ENCODE peak calls at places on chromosome 17, in ten cellular contexts. One of them, this sample, is unnamed.

GRCh38 chr17:57946798-57947358 is 8.3 kb downstream of the CUEDC1 start:
- DNase-seq in COR-L47: peak; percentile 34
- DNase-seq in activated T-cell treated with anti-CD3 and anti-CD28 coated beads for 4 hours: no peak
- DNase-seq in H7: peak; percentile 62
- DNase-seq in NCI-H2171 treated with DMSO at 0.1 percent for 48 hours: no peak
- DNase-seq in AG20443: peak; percentile 55
- DNase-seq in hippocampal formation: peak; percentile 70
- DNase-seq in NCI-H748 treated with DMSO at 0.1 percent for 48 hours: no peak
- DNase-seq in NCI-H1694 treated with DMSO at 0.1 percent for 48 hours: no peak
- DNase-seq in pons: peak; percentile 81
- DNase-seq in this sample: peak; percentile 50

GRCh38 chr17:74220966-74221814 is 7.8 kb downstream of the TTYH2 start:
- DNase-seq in COR-L47: no peak
- DNase-seq in activated T-cell treated with anti-CD3 and anti-CD28 coated beads for 4 hours: no peak
- DNase-seq in H7: no peak
- DNase-seq in NCI-H2171 treated with DMSO at 0.1 percent for 48 hours: no peak
- DNase-seq in AG20443: no peak
- DNase-seq in hippocampal formation: no peak
- DNase-seq in NCI-H748 treated with DMSO at 0.1 percent for 48 hours: no peak
- DNase-seq in NCI-H1694 treated with DMSO at 0.1 percent for 48 hours: peak; percentile 64
- DNase-seq in pons: no peak
- DNase-seq in this sample: no peak

GRCh38 chr17:75684924-75685323 is 17.8 kb downstream of the SAP30BP start:
- DNase-seq in COR-L47: no peak
- DNase-seq in activated T-cell treated with anti-CD3 and anti-CD28 coated beads for 4 hours: no peak
- DNase-seq in H7: no peak
- DNase-seq in NCI-H2171 treated with DMSO at 0.1 percent for 48 hours: peak; percentile 98
- DNase-seq in AG20443: peak; percentile 75
- DNase-seq in hippocampal formation: peak; percentile 43
- DNase-seq in NCI-H748 treated with DMSO at 0.1 percent for 48 hours: no peak
- DNase-seq in NCI-H1694 treated with DMSO at 0.1 percent for 48 hours: peak; percentile 68
- DNase-seq in pons: no peak
- DNase-seq in this sample: no peak

GRCh38 chr17:64091116-64091515 is 38.8 kb downstream of the ERN1 start:
- DNase-seq in COR-L47: no peak
- DNase-seq in activated T-cell treated with anti-CD3 and anti-CD28 coated beads for 4 hours: no peak
- DNase-seq in H7: no peak
- DNase-seq in NCI-H2171 treated with DMSO at 0.1 percent for 48 hours: no peak
- DNase-seq in AG20443: peak; percentile 20
- DNase-seq in hippocampal formation: no peak
- DNase-seq in NCI-H748 treated with DMSO at 0.1 percent for 48 hours: no peak
- DNase-seq in NCI-H1694 treated with DMSO at 0.1 percent for 48 hours: no peak
- DNase-seq in pons: no peak
- DNase-seq in this sample: no peak

GRCh38 chr17:38600906-38601305 is 4.8 kb downstream of the SRCIN1 start:
- DNase-seq in COR-L47: no peak
- DNase-seq in activated T-cell treated with anti-CD3 and anti-CD28 coated beads for 4 hours: no peak
- DNase-seq in H7: peak; percentile 84
- DNase-seq in NCI-H2171 treated with DMSO at 0.1 percent for 48 hours: no peak
- DNase-seq in AG20443: no peak
- DNase-seq in hippocampal formation: no peak
- DNase-seq in NCI-H748 treated with DMSO at 0.1 percent for 48 hours: no peak
- DNase-seq in NCI-H1694 treated with DMSO at 0.1 percent for 48 hours: no peak
- DNase-seq in pons: no peak
- DNase-seq in this sample: no peak

GRCh38 chr17:21098934-21099687 is 27.7 kb upstream of the DHRS7B start:
- DNase-seq in COR-L47: peak; percentile 76
- DNase-seq in activated T-cell treated with anti-CD3 and anti-CD28 coated beads for 4 hours: peak; percentile 33
- DNase-seq in H7: peak; percentile 89
- DNase-seq in NCI-H2171 treated with DMSO at 0.1 percent for 48 hours: peak; percentile 94
- DNase-seq in AG20443: peak; percentile 92
- DNase-seq in hippocampal formation: peak; percentile 43
- DNase-seq in NCI-H748 treated with DMSO at 0.1 percent for 48 hours: peak; percentile 95
- DNase-seq in NCI-H1694 treated with DMSO at 0.1 percent for 48 hours: peak; percentile 98
- DNase-seq in pons: peak; percentile 63
- DNase-seq in this sample: no peak

GRCh38 chr17:34709108-34709779 is 129.9 kb downstream of the TMEM132E start:
- DNase-seq in COR-L47: no peak
- DNase-seq in activated T-cell treated with anti-CD3 and anti-CD28 coated beads for 4 hours: no peak
- DNase-seq in H7: no peak
- DNase-seq in NCI-H2171 treated with DMSO at 0.1 percent for 48 hours: peak; percentile 29
- DNase-seq in AG20443: no peak
- DNase-seq in hippocampal formation: no peak
- DNase-seq in NCI-H748 treated with DMSO at 0.1 percent for 48 hours: no peak
- DNase-seq in NCI-H1694 treated with DMSO at 0.1 percent for 48 hours: no peak
- DNase-seq in pons: no peak
- DNase-seq in this sample: no peak

GRCh38 chr17:10013360-10014112 is 108.5 kb upstream of the RCVRN start:
- DNase-seq in COR-L47: no peak
- DNase-seq in activated T-cell treated with anti-CD3 and anti-CD28 coated beads for 4 hours: no peak
- DNase-seq in H7: no peak
- DNase-seq in NCI-H2171 treated with DMSO at 0.1 percent for 48 hours: no peak
- DNase-seq in AG20443: peak; percentile 34
- DNase-seq in hippocampal formation: no peak
- DNase-seq in NCI-H748 treated with DMSO at 0.1 percent for 48 hours: no peak
- DNase-seq in NCI-H1694 treated with DMSO at 0.1 percent for 48 hours: no peak
- DNase-seq in pons: no peak
- DNase-seq in this sample: no peak

GRCh38 chr17:48818361-48818841 is 1.4 kb upstream of the TTLL6 start:
- DNase-seq in COR-L47: no peak
- DNase-seq in activated T-cell treated with anti-CD3 and anti-CD28 coated beads for 4 hours: no peak
- DNase-seq in H7: peak; percentile 86
- DNase-seq in NCI-H2171 treated with DMSO at 0.1 percent for 48 hours: no peak
- DNase-seq in AG20443: no peak
- DNase-seq in hippocampal formation: no peak
- DNase-seq in NCI-H748 treated with DMSO at 0.1 percent for 48 hours: no peak
- DNase-seq in NCI-H1694 treated with DMSO at 0.1 percent for 48 hours: no peak
- DNase-seq in pons: no peak
- DNase-seq in this sample: no peak

GRCh38 chr17:57002904-57003303 is 25.0 kb downstream of the SCPEP1 start:
- DNase-seq in COR-L47: no peak
- DNase-seq in activated T-cell treated with anti-CD3 and anti-CD28 coated beads for 4 hours: no peak
- DNase-seq in H7: no peak
- DNase-seq in NCI-H2171 treated with DMSO at 0.1 percent for 48 hours: peak; percentile 14
- DNase-seq in AG20443: no peak
- DNase-seq in hippocampal formation: no peak
- DNase-seq in NCI-H748 treated with DMSO at 0.1 percent for 48 hours: no peak
- DNase-seq in NCI-H1694 treated with DMSO at 0.1 percent for 48 hours: no peak
- DNase-seq in pons: no peak
- DNase-seq in this sample: no peak

GRCh38 chr17:58520843-58521430 is 6.5 kb upstream of the MTMR4 start:
- DNase-seq in COR-L47: no peak
- DNase-seq in activated T-cell treated with anti-CD3 and anti-CD28 coated beads for 4 hours: no peak
- DNase-seq in H7: peak; percentile 78
- DNase-seq in NCI-H2171 treated with DMSO at 0.1 percent for 48 hours: no peak
- DNase-seq in AG20443: no peak
- DNase-seq in hippocampal formation: no peak
- DNase-seq in NCI-H748 treated with DMSO at 0.1 percent for 48 hours: no peak
- DNase-seq in NCI-H1694 treated with DMSO at 0.1 percent for 48 hours: no peak
- DNase-seq in pons: peak; percentile 45
- DNase-seq in this sample: no peak

GRCh38 chr17:69512946-69513345 is 98.4 kb downstream of the MAP2K6 start:
- DNase-seq in COR-L47: no peak
- DNase-seq in activated T-cell treated with anti-CD3 and anti-CD28 coated beads for 4 hours: no peak
- DNase-seq in H7: no peak
- DNase-seq in NCI-H2171 treated with DMSO at 0.1 percent for 48 hours: no peak
- DNase-seq in AG20443: no peak
- DNase-seq in hippocampal formation: no peak
- DNase-seq in NCI-H748 treated with DMSO at 0.1 percent for 48 hours: no peak
- DNase-seq in NCI-H1694 treated with DMSO at 0.1 percent for 48 hours: no peak
- DNase-seq in pons: no peak
- DNase-seq in this sample: no peak

GRCh38 chr17:7833795-7834553 is at the start of gene KDM6B:
- DNase-seq in COR-L47: peak; percentile 62
- DNase-seq in activated T-cell treated with anti-CD3 and anti-CD28 coated beads for 4 hours: peak; percentile 77
- DNase-seq in H7: peak; percentile 95
- DNase-seq in NCI-H2171 treated with DMSO at 0.1 percent for 48 hours: peak; percentile 84
- DNase-seq in AG20443: peak; percentile 96
- DNase-seq in hippocampal formation: peak; percentile 83
- DNase-seq in NCI-H748 treated with DMSO at 0.1 percent for 48 hours: peak; percentile 93
- DNase-seq in NCI-H1694 treated with DMSO at 0.1 percent for 48 hours: peak; percentile 82
- DNase-seq in pons: peak; percentile 82
- DNase-seq in this sample: no peak

GRCh38 chr17:11618861-11619566 is 20.7 kb downstream of the DNAH9 start:
- DNase-seq in COR-L47: no peak
- DNase-seq in activated T-cell treated with anti-CD3 and anti-CD28 coated beads for 4 hours: no peak
- DNase-seq in H7: no peak
- DNase-seq in NCI-H2171 treated with DMSO at 0.1 percent for 48 hours: no peak
- DNase-seq in AG20443: no peak
- DNase-seq in hippocampal formation: no peak
- DNase-seq in NCI-H748 treated with DMSO at 0.1 percent for 48 hours: no peak
- DNase-seq in NCI-H1694 treated with DMSO at 0.1 percent for 48 hours: no peak
- DNase-seq in pons: no peak
- DNase-seq in this sample: no peak

GRCh38 chr17:40347319-40348135 is 17.0 kb downstream of the GJD3 start:
- DNase-seq in COR-L47: no peak
- DNase-seq in activated T-cell treated with anti-CD3 and anti-CD28 coated beads for 4 hours: no peak
- DNase-seq in H7: peak; percentile 77
- DNase-seq in NCI-H2171 treated with DMSO at 0.1 percent for 48 hours: no peak
- DNase-seq in AG20443: no peak
- DNase-seq in hippocampal formation: peak; percentile 78
- DNase-seq in NCI-H748 treated with DMSO at 0.1 percent for 48 hours: no peak
- DNase-seq in NCI-H1694 treated with DMSO at 0.1 percent for 48 hours: no peak
- DNase-seq in pons: peak; percentile 83
- DNase-seq in this sample: no peak

GRCh38 chr17:77212081-77212832 is 71.5 kb downstream of the SEC14L1 start:
- DNase-seq in COR-L47: no peak
- DNase-seq in activated T-cell treated with anti-CD3 and anti-CD28 coated beads for 4 hours: no peak
- DNase-seq in H7: no peak
- DNase-seq in NCI-H2171 treated with DMSO at 0.1 percent for 48 hours: no peak
- DNase-seq in AG20443: no peak
- DNase-seq in hippocampal formation: peak; percentile 36
- DNase-seq in NCI-H748 treated with DMSO at 0.1 percent for 48 hours: no peak
- DNase-seq in NCI-H1694 treated with DMSO at 0.1 percent for 48 hours: no peak
- DNase-seq in pons: peak; percentile 79
- DNase-seq in this sample: no peak

GRCh38 chr17:46157443-46158107 is 35.7 kb downstream of the KANSL1 start:
- DNase-seq in COR-L47: no peak
- DNase-seq in activated T-cell treated with anti-CD3 and anti-CD28 coated beads for 4 hours: no peak
- DNase-seq in H7: no peak
- DNase-seq in NCI-H2171 treated with DMSO at 0.1 percent for 48 hours: peak; percentile 69
- DNase-seq in AG20443: peak; percentile 70
- DNase-seq in hippocampal formation: no peak
- DNase-seq in NCI-H748 treated with DMSO at 0.1 percent for 48 hours: no peak
- DNase-seq in NCI-H1694 treated with DMSO at 0.1 percent for 48 hours: no peak
- DNase-seq in pons: no peak
- DNase-seq in this sample: no peak

GRCh38 chr17:81831957-81832607 is 1.0 kb downstream of the MCRIP1 start:
- DNase-seq in COR-L47: peak; percentile 32
- DNase-seq in activated T-cell treated with anti-CD3 and anti-CD28 coated beads for 4 hours: peak; percentile 27
- DNase-seq in H7: no peak
- DNase-seq in NCI-H2171 treated with DMSO at 0.1 percent for 48 hours: peak; percentile 25
- DNase-seq in AG20443: peak; percentile 52
- DNase-seq in hippocampal formation: no peak
- DNase-seq in NCI-H748 treated with DMSO at 0.1 percent for 48 hours: no peak
- DNase-seq in NCI-H1694 treated with DMSO at 0.1 percent for 48 hours: peak; percentile 29
- DNase-seq in pons: no peak
- DNase-seq in this sample: no peak

GRCh38 chr17:77863814-77864161 is 94.7 kb upstream of the TNRC6C start:
- DNase-seq in COR-L47: no peak
- DNase-seq in activated T-cell treated with anti-CD3 and anti-CD28 coated beads for 4 hours: no peak
- DNase-seq in H7: no peak
- DNase-seq in NCI-H2171 treated with DMSO at 0.1 percent for 48 hours: no peak
- DNase-seq in AG20443: peak; percentile 46
- DNase-seq in hippocampal formation: no peak
- DNase-seq in NCI-H748 treated with DMSO at 0.1 percent for 48 hours: no peak
- DNase-seq in NCI-H1694 treated with DMSO at 0.1 percent for 48 hours: no peak
- DNase-seq in pons: no peak
- DNase-seq in this sample: no peak

GRCh38 chr17:62014526-62014925 is 50.6 kb downstream of the MED13 start:
- DNase-seq in COR-L47: no peak
- DNase-seq in activated T-cell treated with anti-CD3 and anti-CD28 coated beads for 4 hours: no peak
- DNase-seq in H7: no peak
- DNase-seq in NCI-H2171 treated with DMSO at 0.1 percent for 48 hours: no peak
- DNase-seq in AG20443: no peak
- DNase-seq in hippocampal formation: no peak
- DNase-seq in NCI-H748 treated with DMSO at 0.1 percent for 48 hours: no peak
- DNase-seq in NCI-H1694 treated with DMSO at 0.1 percent for 48 hours: no peak
- DNase-seq in pons: no peak
- DNase-seq in this sample: peak; percentile 13

GRCh38 chr17:10557422-10557821 is 8.0 kb upstream of the MYH2 start:
- DNase-seq in COR-L47: no peak
- DNase-seq in activated T-cell treated with anti-CD3 and anti-CD28 coated beads for 4 hours: no peak
- DNase-seq in H7: no peak
- DNase-seq in NCI-H2171 treated with DMSO at 0.1 percent for 48 hours: no peak
- DNase-seq in AG20443: peak; percentile 81
- DNase-seq in hippocampal formation: no peak
- DNase-seq in NCI-H748 treated with DMSO at 0.1 percent for 48 hours: no peak
- DNase-seq in NCI-H1694 treated with DMSO at 0.1 percent for 48 hours: no peak
- DNase-seq in pons: no peak
- DNase-seq in this sample: no peak

GRCh38 chr17:68298601-68299000 is 7.3 kb downstream of the ARSG start:
- DNase-seq in COR-L47: no peak
- DNase-seq in activated T-cell treated with anti-CD3 and anti-CD28 coated beads for 4 hours: no peak
- DNase-seq in H7: no peak
- DNase-seq in NCI-H2171 treated with DMSO at 0.1 percent for 48 hours: no peak
- DNase-seq in AG20443: no peak
- DNase-seq in hippocampal formation: no peak
- DNase-seq in NCI-H748 treated with DMSO at 0.1 percent for 48 hours: no peak
- DNase-seq in NCI-H1694 treated with DMSO at 0.1 percent for 48 hours: no peak
- DNase-seq in pons: no peak
- DNase-seq in this sample: no peak

GRCh38 chr17:55219939-55220338 is 44.8 kb upstream of the HLF start:
- DNase-seq in COR-L47: no peak
- DNase-seq in activated T-cell treated with anti-CD3 and anti-CD28 coated beads for 4 hours: no peak
- DNase-seq in H7: no peak
- DNase-seq in NCI-H2171 treated with DMSO at 0.1 percent for 48 hours: no peak
- DNase-seq in AG20443: no peak
- DNase-seq in hippocampal formation: no peak
- DNase-seq in NCI-H748 treated with DMSO at 0.1 percent for 48 hours: no peak
- DNase-seq in NCI-H1694 treated with DMSO at 0.1 percent for 48 hours: peak; percentile 34
- DNase-seq in pons: no peak
- DNase-seq in this sample: no peak

GRCh38 chr17:45432405-45433113 is at the start of gene ARHGAP27:
- DNase-seq in COR-L47: no peak
- DNase-seq in activated T-cell treated with anti-CD3 and anti-CD28 coated beads for 4 hours: no peak
- DNase-seq in H7: peak; percentile 91
- DNase-seq in NCI-H2171 treated with DMSO at 0.1 percent for 48 hours: no peak
- DNase-seq in AG20443: peak; percentile 48
- DNase-seq in hippocampal formation: no peak
- DNase-seq in NCI-H748 treated with DMSO at 0.1 percent for 48 hours: no peak
- DNase-seq in NCI-H1694 treated with DMSO at 0.1 percent for 48 hours: no peak
- DNase-seq in pons: no peak
- DNase-seq in this sample: no peak

GRCh38 chr17:47733047-47733413 is at the start of gene TBX21:
- DNase-seq in COR-L47: peak; percentile 89
- DNase-seq in activated T-cell treated with anti-CD3 and anti-CD28 coated beads for 4 hours: peak; percentile 89
- DNase-seq in H7: peak; percentile 94
- DNase-seq in NCI-H2171 treated with DMSO at 0.1 percent for 48 hours: peak; percentile 71
- DNase-seq in AG20443: peak; percentile 66
- DNase-seq in hippocampal formation: no peak
- DNase-seq in NCI-H748 treated with DMSO at 0.1 percent for 48 hours: peak; percentile 50
- DNase-seq in NCI-H1694 treated with DMSO at 0.1 percent for 48 hours: peak; percentile 64
- DNase-seq in pons: peak; percentile 3
- DNase-seq in this sample: no peak

GRCh38 chr17:9055281-9055680 is 34.0 kb downstream of the NTN1 start:
- DNase-seq in COR-L47: no peak
- DNase-seq in activated T-cell treated with anti-CD3 and anti-CD28 coated beads for 4 hours: no peak
- DNase-seq in H7: no peak
- DNase-seq in NCI-H2171 treated with DMSO at 0.1 percent for 48 hours: no peak
- DNase-seq in AG20443: no peak
- DNase-seq in hippocampal formation: no peak
- DNase-seq in NCI-H748 treated with DMSO at 0.1 percent for 48 hours: no peak
- DNase-seq in NCI-H1694 treated with DMSO at 0.1 percent for 48 hours: no peak
- DNase-seq in pons: no peak
- DNase-seq in this sample: no peak

GRCh38 chr17:32458367-32458766 is 14.1 kb downstream of the PSMD11 start:
- DNase-seq in COR-L47: no peak
- DNase-seq in activated T-cell treated with anti-CD3 and anti-CD28 coated beads for 4 hours: no peak
- DNase-seq in H7: no peak
- DNase-seq in NCI-H2171 treated with DMSO at 0.1 percent for 48 hours: no peak
- DNase-seq in AG20443: no peak
- DNase-seq in hippocampal formation: no peak
- DNase-seq in NCI-H748 treated with DMSO at 0.1 percent for 48 hours: no peak
- DNase-seq in NCI-H1694 treated with DMSO at 0.1 percent for 48 hours: no peak
- DNase-seq in pons: no peak
- DNase-seq in this sample: no peak